ENCODE peak calls at places on chromosomes 12 and 14, in seven cellular contexts. One of them, this sample, is unnamed.

GRCh38 chr12:5944688-5945070 is 380 bp downstream of the ANO2 start:
- DNase-seq in SK-N-SH: no peak
- DNase-seq in A549: no peak
- DNase-seq in K562: no peak
- DNase-seq in ovary: no peak
- DNase-seq in sigmoid colon: no peak
- DNase-seq in suprapubic skin: no peak
- DNase-seq in this sample: no peak

GRCh38 chr12:124713436-124714082 is 146.1 kb upstream of the NCOR2 start:
- DNase-seq in ovary: no peak
- DNase-seq in SK-N-SH: peak
- DNase-seq in sigmoid colon: peak
- DNase-seq in A549: no peak
- DNase-seq in K562: no peak
- DNase-seq in suprapubic skin: no peak
- DNase-seq in this sample: peak

GRCh38 chr14:106228541-106229158 is 702.3 kb downstream of the TMEM121 start:
- DNase-seq in A549: no peak
- DNase-seq in sigmoid colon: no peak
- DNase-seq in suprapubic skin: no peak
- DNase-seq in SK-N-SH: no peak
- DNase-seq in K562: no peak
- DNase-seq in ovary: no peak
- DNase-seq in this sample: no peak

GRCh38 chr14:55333785-55334485 is 62.7 kb downstream of the FBXO34 start:
- DNase-seq in ovary: no peak
- DNase-seq in suprapubic skin: no peak
- DNase-seq in K562: no peak
- DNase-seq in A549: no peak
- DNase-seq in SK-N-SH: no peak
- DNase-seq in sigmoid colon: no peak
- DNase-seq in this sample: no peak

GRCh38 chr12:53118771-53119300 is 15.6 kb downstream of the SOAT2 start:
- DNase-seq in SK-N-SH: no peak
- DNase-seq in sigmoid colon: no peak
- DNase-seq in ovary: no peak
- DNase-seq in K562: no peak
- DNase-seq in suprapubic skin: peak
- DNase-seq in A549: no peak
- DNase-seq in this sample: no peak

GRCh38 chr12:16583991-16584745 is 21.8 kb downstream of the LMO3 start:
- DNase-seq in suprapubic skin: no peak
- DNase-seq in A549: no peak
- DNase-seq in ovary: no peak
- DNase-seq in sigmoid colon: no peak
- DNase-seq in SK-N-SH: no peak
- DNase-seq in K562: no peak
- DNase-seq in this sample: no peak

GRCh38 chr12:127324681-127325080 is 942.3 kb upstream of the TMEM132C start:
- DNase-seq in suprapubic skin: no peak
- DNase-seq in SK-N-SH: no peak
- DNase-seq in A549: no peak
- DNase-seq in ovary: no peak
- DNase-seq in K562: no peak
- DNase-seq in sigmoid colon: no peak
- DNase-seq in this sample: no peak

GRCh38 chr12:130880411-130880885 is 8.6 kb downstream of the RAN start:
- DNase-seq in SK-N-SH: no peak
- DNase-seq in sigmoid colon: peak
- DNase-seq in suprapubic skin: no peak
- DNase-seq in ovary: no peak
- DNase-seq in K562: no peak
- DNase-seq in A549: no peak
- DNase-seq in this sample: no peak

GRCh38 chr14:95261616-95262510 is 57.8 kb downstream of the CLMN start:
- DNase-seq in suprapubic skin: no peak
- DNase-seq in SK-N-SH: no peak
- DNase-seq in A549: no peak
- DNase-seq in sigmoid colon: no peak
- DNase-seq in ovary: no peak
- DNase-seq in K562: no peak
- DNase-seq in this sample: no peak

GRCh38 chr12:54602661-54603060 is 14.2 kb upstream of the PPP1R1A start:
- DNase-seq in ovary: no peak
- DNase-seq in K562: no peak
- DNase-seq in suprapubic skin: no peak
- DNase-seq in sigmoid colon: no peak
- DNase-seq in SK-N-SH: no peak
- DNase-seq in A549: no peak
- DNase-seq in this sample: no peak

GRCh38 chr14:104610749-104611310 is 6.3 kb upstream of the TMEM179 start:
- DNase-seq in sigmoid colon: no peak
- DNase-seq in suprapubic skin: no peak
- DNase-seq in ovary: no peak
- DNase-seq in SK-N-SH: no peak
- DNase-seq in K562: no peak
- DNase-seq in A549: no peak
- DNase-seq in this sample: no peak

GRCh38 chr12:121917950-121918678 is at the start of gene CFAP251:
- DNase-seq in A549: no peak
- DNase-seq in SK-N-SH: peak
- DNase-seq in K562: no peak
- DNase-seq in suprapubic skin: peak
- DNase-seq in sigmoid colon: peak
- DNase-seq in ovary: peak
- DNase-seq in this sample: peak

GRCh38 chr12:122028601-122029560 is 7.2 kb downstream of the BCL7A start:
- DNase-seq in SK-N-SH: no peak
- DNase-seq in K562: no peak
- DNase-seq in A549: no peak
- DNase-seq in ovary: no peak
- DNase-seq in suprapubic skin: no peak
- DNase-seq in sigmoid colon: no peak
- DNase-seq in this sample: no peak

GRCh38 chr12:132397934-132398385 is 68.6 kb upstream of the GALNT9 start:
- DNase-seq in SK-N-SH: no peak
- DNase-seq in ovary: no peak
- DNase-seq in K562: no peak
- DNase-seq in sigmoid colon: peak
- DNase-seq in A549: no peak
- DNase-seq in suprapubic skin: peak
- DNase-seq in this sample: no peak

GRCh38 chr12:110995615-110996014 is 75.2 kb upstream of the MYL2 start:
- DNase-seq in SK-N-SH: no peak
- DNase-seq in ovary: no peak
- DNase-seq in suprapubic skin: no peak
- DNase-seq in A549: no peak
- DNase-seq in K562: no peak
- DNase-seq in sigmoid colon: no peak
- DNase-seq in this sample: no peak

DNA sequence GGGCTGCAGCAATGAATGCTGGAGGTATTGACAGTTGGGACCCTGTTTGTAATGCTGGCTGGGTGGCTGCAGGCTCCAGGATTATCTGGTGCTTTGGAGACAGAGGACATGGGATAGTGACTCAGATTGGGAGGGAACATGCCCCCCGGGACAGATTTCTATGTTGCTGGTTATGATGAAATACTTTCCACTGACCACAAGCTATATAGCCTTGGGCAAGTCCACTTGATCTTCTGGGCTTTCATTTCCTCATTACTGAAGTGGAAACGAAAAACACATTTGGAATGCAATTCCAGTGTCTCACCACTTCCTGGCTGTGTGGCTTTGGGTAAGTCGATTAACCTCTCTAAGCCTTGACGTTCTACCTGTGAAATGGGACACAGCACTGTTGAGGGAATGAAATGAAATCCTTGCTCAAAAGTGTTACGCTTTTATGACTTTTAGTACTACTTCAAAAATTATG is 6.3 kb upstream of the TPCN1 start:
- DNase-seq in ovary: no peak
- DNase-seq in A549: peak
- DNase-seq in K562: no peak
- DNase-seq in SK-N-SH: peak
- DNase-seq in suprapubic skin: peak
- DNase-seq in sigmoid colon: peak
- DNase-seq in this sample: peak
- H3K27ac ChIP-seq in ovary: no peak
- H3K27ac ChIP-seq in A549: peak
- H3K27ac ChIP-seq in K562: no peak
- H3K27ac ChIP-seq in SK-N-SH: peak
- H3K27ac ChIP-seq in suprapubic skin: peak
- H3K27ac ChIP-seq in sigmoid colon: peak
- H3K27ac ChIP-seq in this sample: peak

DNA sequence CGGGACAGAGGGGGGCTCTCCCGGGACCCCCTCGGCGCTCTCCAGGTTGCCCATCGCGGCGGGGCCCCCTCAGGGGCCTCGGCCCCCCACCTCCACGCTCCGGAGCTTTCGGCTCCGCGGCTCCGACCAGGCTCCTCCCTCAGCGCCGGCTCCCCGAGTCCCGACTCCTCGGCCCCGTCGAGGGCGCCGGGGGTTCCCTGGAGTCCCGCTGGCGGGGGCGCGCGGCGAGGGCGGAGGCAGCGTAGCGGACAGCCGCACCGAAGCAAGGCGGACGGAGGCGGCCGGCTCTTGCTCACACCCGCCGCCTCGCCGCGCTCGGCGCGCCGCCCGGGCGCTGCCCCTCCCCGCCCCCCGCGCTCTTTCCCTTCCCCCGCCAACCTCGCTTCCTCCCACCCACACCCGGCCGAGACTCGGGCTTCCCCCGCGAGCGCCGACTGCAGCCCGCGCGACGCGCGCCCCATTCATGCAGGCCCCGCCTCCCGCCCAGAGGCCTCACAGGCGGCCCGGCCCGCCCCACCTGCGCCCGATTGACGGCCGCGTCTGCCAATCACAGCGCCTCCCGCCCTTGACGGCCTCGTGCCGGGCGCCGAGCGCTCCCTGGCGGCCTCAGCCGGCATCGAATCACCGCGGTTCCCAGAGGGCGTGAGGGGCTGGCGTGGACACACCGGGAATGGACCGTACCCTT is at the start of gene FMNL3:
- DNase-seq in sigmoid colon: peak
- DNase-seq in ovary: peak
- DNase-seq in A549: peak
- DNase-seq in K562: peak
- DNase-seq in suprapubic skin: peak
- DNase-seq in SK-N-SH: peak
- DNase-seq in this sample: peak
- TF ChIP-seq EP300 in sigmoid colon: no peak
- TF ChIP-seq EP300 in ovary: no peak
- TF ChIP-seq EP300 in A549: no peak
- TF ChIP-seq EP300 in K562: no peak
- TF ChIP-seq EP300 in suprapubic skin: no peak
- TF ChIP-seq EP300 in SK-N-SH: peak
- TF ChIP-seq EP300 in this sample: peak

GRCh38 chr14:75350505-75351060 is 72.0 kb downstream of the FOS start:
- DNase-seq in suprapubic skin: no peak
- DNase-seq in K562: peak
- DNase-seq in A549: no peak
- DNase-seq in SK-N-SH: no peak
- DNase-seq in ovary: no peak
- DNase-seq in sigmoid colon: no peak
- DNase-seq in this sample: no peak
- TF ChIP-seq CTCF in suprapubic skin: no peak
- TF ChIP-seq CTCF in K562: no peak
- TF ChIP-seq CTCF in A549: no peak
- TF ChIP-seq CTCF in SK-N-SH: no peak
- TF ChIP-seq CTCF in ovary: no peak
- TF ChIP-seq CTCF in sigmoid colon: no peak
- TF ChIP-seq CTCF in this sample: no peak

DNA sequence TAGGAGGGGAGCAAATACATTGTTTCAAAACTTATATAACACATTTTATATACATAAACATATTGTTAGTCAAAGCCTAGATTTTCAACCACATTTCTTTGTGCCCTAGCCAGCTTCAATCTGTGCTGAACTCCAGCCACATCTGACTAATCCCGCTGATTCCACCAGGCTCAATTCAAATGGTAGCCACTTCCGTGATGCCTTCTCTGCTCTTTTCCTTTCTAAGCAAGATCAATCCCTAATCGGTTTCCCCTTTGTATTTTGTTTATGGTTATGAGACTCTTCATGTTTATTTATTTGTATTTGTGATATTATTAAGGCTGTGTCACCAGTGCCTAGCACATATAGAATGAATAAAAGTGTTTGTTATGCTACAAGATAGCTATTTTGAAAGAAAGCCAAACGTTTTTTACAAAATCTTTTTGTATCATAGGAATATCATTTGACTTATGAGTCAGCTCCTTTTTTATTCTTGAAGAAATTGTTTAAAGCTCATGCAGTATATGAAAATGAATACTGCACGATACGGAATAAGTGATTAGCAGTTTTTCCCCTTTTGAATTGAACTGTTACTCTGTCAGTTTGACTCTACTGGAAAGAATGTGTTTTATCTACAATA is 110.2 kb downstream of the PLEKHA5 start:
- DNase-seq in A549: no peak
- DNase-seq in K562: no peak
- DNase-seq in suprapubic skin: no peak
- DNase-seq in ovary: no peak
- DNase-seq in sigmoid colon: no peak
- DNase-seq in SK-N-SH: no peak
- DNase-seq in this sample: no peak
- H3K27ac ChIP-seq in A549: no peak
- H3K27ac ChIP-seq in K562: no peak
- H3K27ac ChIP-seq in suprapubic skin: no peak
- H3K27ac ChIP-seq in ovary: no peak
- H3K27ac ChIP-seq in sigmoid colon: no peak
- H3K27ac ChIP-seq in SK-N-SH: peak
- H3K27ac ChIP-seq in this sample: no peak

DNA sequence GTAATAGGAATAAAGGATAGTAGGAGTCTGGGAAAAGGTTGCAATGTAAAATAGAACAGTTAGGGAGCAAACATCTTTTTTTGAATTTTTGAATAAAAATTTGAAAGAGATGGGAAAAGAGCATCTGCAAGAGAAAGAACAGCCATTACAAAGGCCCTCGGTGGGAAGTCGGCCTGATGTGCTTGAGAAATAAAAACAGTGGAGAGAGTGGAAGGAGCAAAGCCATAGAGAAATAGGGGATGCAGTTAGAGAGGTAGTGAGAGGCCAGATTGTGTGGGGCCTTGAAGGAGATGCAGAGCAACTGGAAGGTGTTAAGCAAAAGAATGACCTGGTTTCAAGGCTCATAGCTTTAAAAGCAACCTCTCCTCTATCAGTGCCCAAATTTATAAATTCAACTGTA is 409.8 kb downstream of the RERGL start:
- DNase-seq in sigmoid colon: no peak
- DNase-seq in K562: no peak
- DNase-seq in suprapubic skin: no peak
- DNase-seq in A549: no peak
- DNase-seq in ovary: no peak
- DNase-seq in SK-N-SH: no peak
- DNase-seq in this sample: no peak
- TF ChIP-seq EP300 in sigmoid colon: no peak
- TF ChIP-seq EP300 in K562: no peak
- TF ChIP-seq EP300 in suprapubic skin: no peak
- TF ChIP-seq EP300 in A549: no peak
- TF ChIP-seq EP300 in ovary: no peak
- TF ChIP-seq EP300 in SK-N-SH: no peak
- TF ChIP-seq EP300 in this sample: no peak

DNA sequence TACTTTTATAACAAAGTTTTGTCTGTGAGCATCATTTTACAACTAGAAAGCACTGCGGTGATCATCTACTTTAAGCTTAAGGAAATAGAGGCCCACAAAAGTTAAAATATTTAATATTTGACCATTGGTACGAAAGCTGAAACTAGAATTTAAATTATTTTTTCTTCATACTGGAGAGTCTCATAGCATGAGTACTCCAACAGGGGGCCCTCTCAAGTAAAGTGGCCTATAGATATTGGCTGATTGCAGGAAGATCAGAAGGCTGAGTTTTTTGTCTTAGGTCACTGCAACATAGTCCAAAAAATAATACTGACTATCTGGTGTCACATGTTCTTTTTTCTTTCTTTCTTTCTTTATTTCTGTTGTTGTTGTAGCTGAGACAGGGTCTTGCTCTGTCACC is 75.3 kb upstream of the ZDHHC17 start:
- DNase-seq in sigmoid colon: no peak
- DNase-seq in SK-N-SH: no peak
- DNase-seq in A549: peak
- DNase-seq in ovary: no peak
- DNase-seq in K562: peak
- DNase-seq in suprapubic skin: no peak
- DNase-seq in this sample: no peak
- TF ChIP-seq CTCF in sigmoid colon: no peak
- TF ChIP-seq CTCF in SK-N-SH: peak
- TF ChIP-seq CTCF in A549: no peak
- TF ChIP-seq CTCF in ovary: no peak
- TF ChIP-seq CTCF in K562: peak
- TF ChIP-seq CTCF in suprapubic skin: no peak
- TF ChIP-seq CTCF in this sample: no peak

This sample was measured in tibial nerve.